ENCODE peak calls at places on chromosomes 4 and X, in five cellular contexts. K is Calu3; O is RCC 7860; T is SK-N-SH; G is activated CD8-positive, alpha-beta memory T cell treated with anti-CD3 and anti-CD28 coated beads for 48 hours. A is an unnamed sample.

GRCh38 chrX:132819885-132820284 is 138.5 kb downstream of the HS6ST2 start:
- DNase-seq in K (no peak), O (no peak), G (no peak), T (no peak), A (no peak)

GRCh38 chr4:150237110-150237852 is 159.0 kb downstream of the DCLK2 start:
- DNase-seq in K (no peak), T (no peak), O (peak), G (no peak), A (peak)

GRCh38 chr4:86592553-86593249 is 1.4 kb upstream of the PTPN13 start:
- DNase-seq in G (no peak), O (peak), T (no peak), K (no peak), A (peak)

GRCh38 chrX:25531096-25531495 is 515.3 kb upstream of the ARX start:
- DNase-seq in O (no peak), G (no peak), T (no peak), K (no peak), A (no peak)

GRCh38 chrX:14673764-14674163 is 144.4 kb downstream of the GLRA2 start:
- DNase-seq in G (no peak), O (peak), K (peak), T (no peak), A (peak)

GRCh38 chrX:34734383-34734782 is 77.3 kb upstream of the TMEM47 start:
- DNase-seq in T (no peak), O (peak), G (no peak), K (no peak), A (no peak)

GRCh38 chr4:112865443-112865842 is 184.0 kb upstream of the ANK2 start:
- DNase-seq in O (no peak), K (no peak), G (no peak), T (no peak), A (no peak)

GRCh38 chrX:66675541-66675940 is 36.7 kb upstream of the EDA2R start:
- DNase-seq in T (no peak), G (no peak), K (no peak), O (no peak), A (no peak)

GRCh38 chrX:74421181-74422028 is at the start of gene SLC16A2:
- DNase-seq in G (no peak), K (peak), T (peak), O (peak), A (peak)

GRCh38 chr4:1398686-1399507 is 7.3 kb downstream of the NKX1-1 start:
- DNase-seq in T (peak), O (no peak), K (no peak), G (no peak), A (no peak)

GRCh38 chr4:109155682-109156243 is 146.7 kb downstream of the COL25A1 start:
- DNase-seq in G (no peak), O (no peak), T (no peak), K (no peak), A (no peak)

GRCh38 chrX:103356897-103357296 is 591 bp downstream of the TCEAL9 start:
- DNase-seq in K (no peak), O (no peak), T (peak), G (no peak), A (no peak)

GRCh38 chr4:84499065-84499982 is at the start of gene NKX6-1:
- DNase-seq in K (peak), O (peak), G (no peak), T (peak), A (peak)

GRCh38 chr4:81257021-81257420 is 42.0 kb upstream of the PRKG2 start:
- DNase-seq in G (no peak), K (no peak), O (no peak), T (no peak), A (peak)

GRCh38 chr4:89707467-89707866 is 129.5 kb downstream of the SNCA start:
- DNase-seq in T (no peak), K (no peak), G (no peak), O (no peak), A (no peak)

GRCh38 chrX:72107841-72108590 is 23.7 kb downstream of the RTL5 start:
- DNase-seq in O (no peak), T (no peak), K (no peak), G (no peak), A (no peak)

GRCh38 chr4:1727117-1728031 is 6.1 kb downstream of the TACC3 start:
- DNase-seq in O (peak), G (no peak), K (peak), T (peak), A (peak)

GRCh38 chrX:47643926-47644325 is 6.4 kb downstream of the ELK1 start:
- DNase-seq in G (no peak), T (no peak), O (no peak), K (no peak), A (no peak)

GRCh38 chrX:128106630-128107029 is 54.4 kb upstream of the ACTRT1 start:
- DNase-seq in T (peak), G (no peak), O (no peak), K (no peak), A (peak)

GRCh38 chr4:130825283-130825682 is 1729.3 kb downstream of the C4orf33 start:
- DNase-seq in K (no peak), G (no peak), T (no peak), O (no peak), A (no peak)

GRCh38 chr4:6200011-6200921 is at the start of gene JAKMIP1:
- DNase-seq in O (no peak), K (peak), G (peak), T (peak), A (peak)

GRCh38 chrX:45807572-45808425 is 607.1 kb upstream of the DIPK2B start:
- DNase-seq in O (peak), G (no peak), K (peak), T (no peak), A (peak)

GRCh38 chr4:151359576-151359975 is 34.2 kb upstream of the SH3D19 start:
- DNase-seq in G (no peak), T (peak), O (no peak), K (no peak), A (no peak)

GRCh38 chrX:141733371-141733770 is 34.8 kb upstream of the SPANXD start:
- DNase-seq in T (no peak), G (no peak), O (no peak), K (no peak), A (no peak)

GRCh38 chr4:88366460-88366859 is 12.2 kb upstream of the HERC6 start:
- DNase-seq in K (no peak), G (no peak), T (no peak), O (no peak), A (no peak)

GRCh38 chr4:174794706-174795105 is 34.3 kb downstream of the GLRA3 start:
- DNase-seq in G (no peak), O (no peak), K (peak), T (no peak), A (no peak)

GRCh38 chr4:30718021-30718888 is 1.9 kb upstream of the PCDH7 start:
- DNase-seq in O (no peak), G (no peak), K (peak), T (peak), A (no peak)

A was measured in kidney glomerular epithelial cell.